ENCODE peak calls at places on chromosomes 11 and 22, in four cellular contexts. W is IMR-90, O is mesenchymal stem cell, J is H1. C is an unnamed sample.

GRCh38 chr11:119696378-119697157 is 32.4 kb downstream of the NECTIN1 start:
- DNase-seq in J (no peak), W (no peak), O (no peak), C (no peak)

GRCh38 chr11:27059431-27059830 is 18.8 kb downstream of the BBOX1 start:
- DNase-seq in J (no peak), W (no peak), O (no peak), C (peak)

GRCh38 chr11:34516247-34517040 is 2.9 kb upstream of the ELF5 start:
- DNase-seq in W (no peak), O (no peak), J (no peak), C (no peak)

GRCh38 chr11:115990004-115990447 is 485.8 kb upstream of the CADM1 start:
- DNase-seq in W (no peak), O (no peak), J (no peak), C (peak)

GRCh38 chr22:44542561-44543222 is 44.7 kb upstream of the RTL6 start:
- DNase-seq in J (no peak), W (no peak), O (no peak), C (no peak)

GRCh38 chr22:33639588-33640254 is 280.6 kb downstream of the LARGE1 start:
- DNase-seq in W (no peak), O (no peak), J (no peak), C (no peak)

GRCh38 chr22:50517495-50518260 is 7.7 kb downstream of the SCO2 start:
- DNase-seq in J (no peak), O (no peak), W (no peak), C (no peak)

GRCh38 chr22:38031491-38031890 is 25.7 kb upstream of the PICK1 start:
- DNase-seq in O (no peak), W (no peak), J (no peak), C (no peak)

GRCh38 chr11:67237574-67237973 is 28.7 kb upstream of the GRK2 start:
- DNase-seq in W (no peak), O (no peak), J (no peak), C (no peak)

GRCh38 chr11:67434395-67434881 is 3.0 kb downstream of the PTPRCAP start:
- DNase-seq in W (no peak), J (no peak), O (no peak), C (no peak)

GRCh38 chr11:114354076-114354475 is 46.2 kb downstream of the C11orf71 start:
- DNase-seq in J (no peak), W (peak), O (peak), C (peak)

GRCh38 chr11:78310500-78310909 is 107.1 kb downstream of the GAB2 start:
- DNase-seq in O (no peak), J (no peak), W (peak), C (no peak)

GRCh38 chr11:90476442-90477007 is 253.7 kb upstream of the CHORDC1 start:
- DNase-seq in J (peak), W (peak), O (peak), C (peak)

GRCh38 chr11:501001-501682 is 5.9 kb downstream of the RNH1 start:
- DNase-seq in O (no peak), J (no peak), W (no peak), C (no peak)

GRCh38 chr11:18384157-18384641 is 10.2 kb upstream of the LDHA start:
- DNase-seq in W (peak), J (no peak), O (no peak), C (peak)

GRCh38 chr11:58963551-58964075 is 24.3 kb downstream of the GLYATL1 start:
- DNase-seq in W (peak), J (peak), O (peak), C (peak)

GRCh38 chr11:27040302-27041115 is at the start of gene BBOX1:
- DNase-seq in W (no peak), O (no peak), J (no peak), C (no peak)

GRCh38 chr11:73425118-73425517 is 48.9 kb downstream of the RELT start:
- DNase-seq in J (no peak), W (no peak), O (peak), C (peak)

GRCh38 chr22:18088825-18089568 is 11.2 kb downstream of the PEX26 start:
- DNase-seq in W (no peak), O (no peak), J (no peak), C (no peak)

GRCh38 chr11:120538707-120539106 is 27.2 kb downstream of the GRIK4 start:
- DNase-seq in W (no peak), J (no peak), O (no peak), C (no peak)

GRCh38 chr11:72752088-72752914 is at the start of gene ARAP1:
- DNase-seq in O (peak), J (no peak), W (peak), C (peak)

GRCh38 chr11:100576044-100577021 is 110.8 kb upstream of the ARHGAP42 start:
- DNase-seq in W (peak), J (no peak), O (peak), C (peak)

GRCh38 chr11:77346906-77347603 is 45.6 kb upstream of the GDPD4 start:
- DNase-seq in W (peak), J (no peak), O (peak), C (peak)

GRCh38 chr22:47294571-47294970 is 532.1 kb downstream of the TBC1D22A start:
- DNase-seq in J (no peak), W (no peak), O (no peak), C (no peak)

GRCh38 chr11:128469220-128469619 is 118.1 kb downstream of the ETS1 start:
- DNase-seq in W (no peak), O (no peak), J (no peak), C (no peak)

GRCh38 chr11:33987975-33988580 is 63.5 kb upstream of the CAPRIN1 start:
- DNase-seq in J (no peak), O (peak), W (peak), C (peak)

DNA sequence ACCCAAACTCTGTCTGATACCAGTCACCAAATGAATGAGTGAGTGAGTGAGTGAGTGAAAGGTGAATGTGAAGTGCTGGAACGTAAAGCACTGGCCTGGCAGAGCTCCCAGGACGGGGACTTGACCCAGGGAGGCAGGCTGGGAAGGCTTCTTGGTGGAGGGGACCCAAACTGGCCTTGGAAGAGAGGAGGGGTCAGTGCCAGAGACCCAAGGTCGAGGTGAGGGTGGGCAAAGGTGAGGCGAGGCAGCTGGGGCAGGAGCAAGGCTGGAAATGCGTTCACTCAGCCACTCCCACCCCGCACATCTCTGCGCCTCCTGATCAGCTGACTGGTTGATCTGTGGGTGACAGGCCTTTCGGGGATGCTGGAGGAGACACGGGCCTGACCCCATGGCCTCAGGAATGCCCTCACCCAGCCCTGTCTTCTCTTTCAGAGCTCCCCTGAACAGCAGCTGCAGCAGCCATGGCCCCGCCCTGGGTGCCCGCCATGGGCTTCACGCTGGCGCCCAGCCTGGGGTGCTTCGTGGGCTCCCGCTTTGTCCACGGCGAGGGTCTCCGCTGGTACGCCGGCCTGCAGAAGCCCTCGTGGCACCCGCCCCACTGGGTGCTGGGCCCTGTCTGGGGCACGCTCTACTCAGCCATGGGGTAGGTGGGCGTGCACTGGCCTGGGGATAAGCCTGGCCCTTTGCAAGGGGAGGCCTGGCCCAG is 7.6 kb downstream of the TSPO start:
- DNase-seq in O (no peak), J (no peak), W (no peak), C (no peak)
- H3K14ac ChIP-seq in O (no peak), J (no peak), W (no peak), C (no peak)

DNA sequence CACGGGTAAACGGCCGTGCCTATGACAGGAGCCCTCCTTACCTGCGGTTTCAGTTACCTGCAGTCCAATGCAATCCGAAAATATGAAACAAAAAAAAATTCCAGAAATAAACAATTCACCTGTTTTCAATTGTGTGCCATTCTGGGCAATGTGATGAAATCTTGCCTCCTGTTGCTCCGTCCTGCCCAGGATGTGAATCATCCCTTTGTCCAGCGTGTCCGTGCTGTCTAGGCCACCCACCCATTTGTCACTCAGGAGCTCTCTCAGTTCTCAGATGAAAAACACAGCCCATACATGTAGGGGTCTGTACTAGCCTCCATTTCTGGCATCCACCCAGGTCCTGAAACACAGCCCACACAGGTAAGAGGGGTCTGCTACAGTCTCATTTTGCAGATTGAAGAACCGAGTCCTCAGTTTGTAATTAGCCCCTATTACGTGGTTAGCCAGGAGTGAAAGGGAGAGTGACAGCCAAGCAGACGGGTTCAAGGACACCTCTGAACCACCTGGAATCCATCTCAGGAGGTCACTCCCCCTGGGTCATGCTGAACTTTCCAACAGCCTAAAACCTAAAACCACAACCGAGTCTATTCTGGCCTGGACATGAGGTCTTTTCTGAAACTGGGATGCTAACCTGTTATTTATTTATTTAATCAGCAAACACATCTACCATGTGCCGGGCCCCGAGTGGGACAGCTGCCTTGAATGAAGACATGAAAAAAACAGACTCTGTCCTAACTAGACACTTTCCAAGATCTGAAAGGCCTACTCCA is 317.2 kb downstream of the SHANK2 start:
- DNase-seq in O (no peak), W (peak), J (no peak), C (no peak)
- H3K9ac ChIP-seq in O (no peak), W (no peak), J (no peak), C (no peak)

DNA sequence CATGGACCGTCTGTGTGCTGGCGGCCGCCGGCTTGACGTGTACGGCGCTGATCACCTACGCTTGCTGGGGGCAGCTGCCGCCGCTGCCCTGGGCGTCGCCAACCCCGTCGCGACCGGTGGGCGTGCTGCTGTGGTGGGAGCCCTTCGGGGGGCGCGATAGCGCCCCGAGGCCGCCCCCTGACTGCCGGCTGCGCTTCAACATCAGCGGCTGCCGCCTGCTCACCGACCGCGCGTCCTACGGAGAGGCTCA is 786 bp downstream of the FUT4 start:
- DNase-seq in O (no peak), W (no peak), J (no peak), C (no peak)
- H2AFZ ChIP-seq in O (peak), W (peak), J (peak), C (peak)

DNA sequence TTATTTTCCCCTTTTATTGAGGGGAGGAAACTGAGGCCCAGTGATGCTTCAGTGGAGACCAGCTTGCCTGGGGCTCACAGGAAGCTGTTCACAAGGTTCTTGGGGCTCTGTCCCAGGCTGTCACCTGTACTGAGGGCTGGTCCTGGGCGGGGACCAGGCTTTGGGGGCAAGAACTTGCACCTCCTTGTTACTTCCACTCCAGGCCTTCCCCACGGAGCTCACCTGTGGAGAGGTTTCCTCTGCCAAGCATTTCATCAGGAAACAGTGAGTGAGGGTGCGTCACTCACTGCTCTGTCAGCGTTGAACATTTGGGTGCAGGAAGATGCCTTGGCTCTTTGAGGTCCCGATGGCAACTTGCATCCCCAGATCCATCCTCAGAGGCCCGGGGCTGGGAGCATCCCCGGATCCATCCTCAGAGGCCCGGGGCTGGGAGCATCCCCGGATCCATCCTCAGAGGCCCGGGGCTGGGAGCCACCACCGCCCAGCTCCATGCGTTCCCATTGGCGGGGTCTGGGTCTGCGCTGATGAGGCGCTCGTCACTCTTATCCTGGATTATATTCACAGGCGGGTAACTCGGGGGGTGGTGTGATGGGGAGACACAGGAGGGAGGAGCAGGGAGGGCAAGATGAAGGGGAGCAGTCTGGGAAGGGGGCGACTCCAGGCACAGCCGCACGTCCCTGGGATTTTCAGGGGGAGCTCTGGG is 1.4 kb upstream of the SMIM38 start:
- DNase-seq in J (no peak), W (no peak), O (no peak), C (no peak)
- H3K14ac ChIP-seq in J (no peak), W (no peak), O (no peak), C (no peak)

GRCh38 chr22:41929158-41929896 is 2.7 kb upstream of the TNFRSF13C start:
- DNase-seq in J (no peak), O (no peak), W (no peak), C (no peak)

GRCh38 chr22:41934284-41935014 is 7.8 kb upstream of the TNFRSF13C start:
- DNase-seq in W (no peak), J (no peak), O (no peak), C (no peak)

GRCh38 chr22:41932353-41932752 is 5.7 kb upstream of the TNFRSF13C start:
- DNase-seq in J (no peak), W (no peak), O (no peak), C (no peak)

GRCh38 chr22:41933411-41934177 is 7.0 kb upstream of the TNFRSF13C start:
- DNase-seq in J (no peak), W (no peak), O (no peak), C (no peak)

DNA sequence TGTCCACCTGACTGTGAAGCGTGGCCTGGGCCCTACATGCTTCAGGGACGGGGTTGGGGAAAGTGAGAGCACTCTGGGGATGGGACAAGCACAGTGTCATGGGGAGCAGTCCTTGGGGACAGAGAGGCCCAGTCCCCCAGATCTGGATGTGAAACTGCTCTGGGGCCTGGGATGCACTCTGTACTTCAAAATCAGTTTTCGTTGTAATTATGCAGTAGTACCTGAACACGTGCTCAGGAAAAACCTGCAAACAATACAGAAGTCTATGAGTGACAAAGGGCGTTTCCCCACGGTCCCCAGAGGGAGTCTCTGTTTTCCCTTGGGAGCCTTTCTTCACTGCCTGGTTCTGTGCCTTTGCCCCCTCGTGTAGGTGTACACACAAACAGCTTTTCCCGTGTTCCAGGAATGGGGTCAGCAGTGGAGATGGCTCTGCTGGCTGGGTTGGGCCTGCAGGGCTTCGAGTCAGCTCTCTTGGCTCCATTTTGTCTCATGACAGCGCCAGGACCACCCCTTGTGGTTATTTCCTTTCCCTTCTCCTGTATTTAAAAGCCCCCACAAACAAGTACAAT is 5.2 kb upstream of the TNFRSF13C start:
- DNase-seq in J (no peak), O (no peak), W (no peak), C (no peak)
- H3K9ac ChIP-seq in J (no peak), O (no peak), W (no peak), C (no peak)

DNA sequence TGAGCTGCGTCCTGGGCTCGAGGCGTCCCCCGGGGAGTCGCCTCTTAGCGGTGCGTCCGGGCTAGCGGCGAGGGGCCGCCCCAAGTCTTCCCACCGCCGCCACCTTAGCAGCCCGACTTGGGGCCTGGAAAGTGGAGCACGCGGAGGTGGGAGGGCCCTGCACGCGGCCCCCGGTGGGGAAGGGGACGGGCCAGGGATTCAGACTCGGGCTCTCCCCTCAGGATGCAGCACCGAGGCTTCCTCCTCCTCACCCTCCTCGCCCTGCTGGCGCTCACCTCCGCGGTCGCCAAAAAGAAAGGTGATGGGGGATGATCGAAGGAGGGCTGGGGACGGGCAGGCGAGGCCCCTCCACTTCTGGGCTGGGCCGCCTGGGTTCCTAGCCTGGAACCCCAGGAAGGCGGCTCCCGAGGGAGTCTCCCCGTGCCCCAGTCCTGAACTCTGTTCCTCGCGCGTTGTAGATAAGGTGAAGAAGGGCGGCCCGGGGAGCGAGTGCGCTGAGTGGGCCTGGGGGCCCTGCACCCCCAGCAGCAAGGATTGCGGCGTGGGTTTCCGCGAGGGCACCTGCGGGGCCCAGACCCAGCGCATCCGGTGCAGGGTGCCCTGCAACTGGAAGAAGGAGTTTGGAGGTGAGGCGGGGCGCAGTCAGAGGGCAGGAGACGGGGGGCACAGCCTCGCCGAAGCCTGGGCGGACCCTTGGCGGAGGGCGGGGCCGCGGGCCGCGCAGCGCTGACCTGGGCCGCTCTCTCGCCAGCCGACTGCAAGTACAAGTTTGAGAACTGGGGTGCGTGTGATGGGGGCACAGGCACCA is 571 bp downstream of the MDK start:
- DNase-seq in J (no peak), O (peak), W (no peak), C (no peak)
- H2AFZ ChIP-seq in J (no peak), O (peak), W (peak), C (peak)

GRCh38 chr11:2869561-2870427 is 15.8 kb downstream of the CDKN1C start:
- DNase-seq in W (no peak), O (no peak), J (no peak), C (no peak)
- H3K14ac ChIP-seq in W (no peak), O (no peak), J (no peak), C (no peak)